ENCODE peak calls at places on chromosomes 5 and 9, in ten cellular contexts. One of them, this sample, is unnamed.

GRCh38 chr5:113150221-113150620 is 173.6 kb downstream of the DCP2 start:
- DNase-seq in lower leg skin: no peak
- DNase-seq in psoas muscle: no peak
- DNase-seq in choroid plexus epithelial cell: no peak
- DNase-seq in fibroblast of pulmonary artery: no peak
- DNase-seq in foreskin fibroblast: no peak
- DNase-seq in dorsolateral prefrontal cortex: no peak
- DNase-seq in fibroblast of lung: no peak
- DNase-seq in adrenal gland: no peak
- DNase-seq in cardiac muscle cell: no peak
- DNase-seq in this sample: no peak

GRCh38 chr9:123642291-123643278 is 286.6 kb downstream of the CRB2 start:
- DNase-seq in lower leg skin: no peak
- DNase-seq in psoas muscle: no peak
- DNase-seq in choroid plexus epithelial cell: peak
- DNase-seq in fibroblast of pulmonary artery: peak
- DNase-seq in foreskin fibroblast: no peak
- DNase-seq in dorsolateral prefrontal cortex: no peak
- DNase-seq in fibroblast of lung: peak
- DNase-seq in adrenal gland: peak
- DNase-seq in cardiac muscle cell: peak
- DNase-seq in this sample: no peak

GRCh38 chr9:116574027-116574679 is 113.0 kb upstream of the TRIM32 start:
- DNase-seq in lower leg skin: no peak
- DNase-seq in psoas muscle: no peak
- DNase-seq in choroid plexus epithelial cell: peak
- DNase-seq in fibroblast of pulmonary artery: peak
- DNase-seq in foreskin fibroblast: no peak
- DNase-seq in dorsolateral prefrontal cortex: no peak
- DNase-seq in fibroblast of lung: no peak
- DNase-seq in adrenal gland: no peak
- DNase-seq in cardiac muscle cell: peak
- DNase-seq in this sample: no peak

GRCh38 chr9:116499986-116500871 is 186.9 kb upstream of the TRIM32 start:
- DNase-seq in lower leg skin: no peak
- DNase-seq in psoas muscle: no peak
- DNase-seq in choroid plexus epithelial cell: peak
- DNase-seq in fibroblast of pulmonary artery: peak
- DNase-seq in foreskin fibroblast: peak
- DNase-seq in dorsolateral prefrontal cortex: no peak
- DNase-seq in fibroblast of lung: peak
- DNase-seq in adrenal gland: no peak
- DNase-seq in cardiac muscle cell: peak
- DNase-seq in this sample: no peak

GRCh38 chr5:1827410-1828397 is 26.5 kb downstream of the NDUFS6 start:
- DNase-seq in lower leg skin: no peak
- DNase-seq in psoas muscle: peak
- DNase-seq in choroid plexus epithelial cell: no peak
- DNase-seq in fibroblast of pulmonary artery: no peak
- DNase-seq in foreskin fibroblast: no peak
- DNase-seq in dorsolateral prefrontal cortex: peak
- DNase-seq in fibroblast of lung: no peak
- DNase-seq in adrenal gland: no peak
- DNase-seq in cardiac muscle cell: peak
- DNase-seq in this sample: no peak

GRCh38 chr9:122347348-122348287 is 23.2 kb upstream of the PTGS1 start:
- DNase-seq in lower leg skin: no peak
- DNase-seq in psoas muscle: no peak
- DNase-seq in choroid plexus epithelial cell: peak
- DNase-seq in fibroblast of pulmonary artery: peak
- DNase-seq in foreskin fibroblast: no peak
- DNase-seq in dorsolateral prefrontal cortex: no peak
- DNase-seq in fibroblast of lung: no peak
- DNase-seq in adrenal gland: no peak
- DNase-seq in cardiac muscle cell: peak
- DNase-seq in this sample: no peak

GRCh38 chr9:110669439-110669838 is 848 bp downstream of the MUSK start:
- DNase-seq in lower leg skin: no peak
- DNase-seq in psoas muscle: no peak
- DNase-seq in choroid plexus epithelial cell: peak
- DNase-seq in fibroblast of pulmonary artery: peak
- DNase-seq in foreskin fibroblast: no peak
- DNase-seq in dorsolateral prefrontal cortex: no peak
- DNase-seq in fibroblast of lung: no peak
- DNase-seq in adrenal gland: no peak
- DNase-seq in cardiac muscle cell: peak
- DNase-seq in this sample: no peak

GRCh38 chr5:94174748-94175411 is 433.5 kb upstream of the POU5F2 start:
- DNase-seq in lower leg skin: no peak
- DNase-seq in psoas muscle: no peak
- DNase-seq in choroid plexus epithelial cell: peak
- DNase-seq in fibroblast of pulmonary artery: peak
- DNase-seq in foreskin fibroblast: peak
- DNase-seq in dorsolateral prefrontal cortex: no peak
- DNase-seq in fibroblast of lung: peak
- DNase-seq in adrenal gland: no peak
- DNase-seq in cardiac muscle cell: peak
- DNase-seq in this sample: no peak

GRCh38 chr5:54162184-54162583 is 148.2 kb downstream of the ARL15 start:
- DNase-seq in lower leg skin: no peak
- DNase-seq in psoas muscle: no peak
- DNase-seq in choroid plexus epithelial cell: no peak
- DNase-seq in fibroblast of pulmonary artery: no peak
- DNase-seq in foreskin fibroblast: no peak
- DNase-seq in dorsolateral prefrontal cortex: no peak
- DNase-seq in fibroblast of lung: no peak
- DNase-seq in adrenal gland: no peak
- DNase-seq in cardiac muscle cell: no peak
- DNase-seq in this sample: no peak

GRCh38 chr5:129161830-129162229 is 67.3 kb downstream of the ISOC1 start:
- DNase-seq in lower leg skin: no peak
- DNase-seq in psoas muscle: no peak
- DNase-seq in choroid plexus epithelial cell: no peak
- DNase-seq in fibroblast of pulmonary artery: no peak
- DNase-seq in foreskin fibroblast: no peak
- DNase-seq in dorsolateral prefrontal cortex: no peak
- DNase-seq in fibroblast of lung: no peak
- DNase-seq in adrenal gland: no peak
- DNase-seq in cardiac muscle cell: no peak
- DNase-seq in this sample: no peak

GRCh38 chr9:132857031-132857430 is 21.1 kb downstream of the AK8 start:
- DNase-seq in lower leg skin: peak
- DNase-seq in psoas muscle: peak
- DNase-seq in choroid plexus epithelial cell: peak
- DNase-seq in fibroblast of pulmonary artery: peak
- DNase-seq in foreskin fibroblast: peak
- DNase-seq in dorsolateral prefrontal cortex: no peak
- DNase-seq in fibroblast of lung: peak
- DNase-seq in adrenal gland: peak
- DNase-seq in cardiac muscle cell: peak
- DNase-seq in this sample: no peak

GRCh38 chr5:7961540-7961939 is 92.6 kb downstream of the MTRR start:
- DNase-seq in lower leg skin: no peak
- DNase-seq in psoas muscle: no peak
- DNase-seq in choroid plexus epithelial cell: no peak
- DNase-seq in fibroblast of pulmonary artery: no peak
- DNase-seq in foreskin fibroblast: no peak
- DNase-seq in dorsolateral prefrontal cortex: no peak
- DNase-seq in fibroblast of lung: no peak
- DNase-seq in adrenal gland: no peak
- DNase-seq in cardiac muscle cell: no peak
- DNase-seq in this sample: no peak

GRCh38 chr5:93164690-93165089 is 416.3 kb downstream of the NR2F1-AS1 start:
- DNase-seq in lower leg skin: no peak
- DNase-seq in psoas muscle: no peak
- DNase-seq in choroid plexus epithelial cell: peak
- DNase-seq in fibroblast of pulmonary artery: peak
- DNase-seq in foreskin fibroblast: peak
- DNase-seq in dorsolateral prefrontal cortex: no peak
- DNase-seq in fibroblast of lung: peak
- DNase-seq in adrenal gland: peak
- DNase-seq in cardiac muscle cell: peak
- DNase-seq in this sample: no peak

GRCh38 chr5:38473008-38473407 is 83.4 kb downstream of the LIFR start:
- DNase-seq in lower leg skin: no peak
- DNase-seq in psoas muscle: no peak
- DNase-seq in choroid plexus epithelial cell: peak
- DNase-seq in fibroblast of pulmonary artery: no peak
- DNase-seq in foreskin fibroblast: no peak
- DNase-seq in dorsolateral prefrontal cortex: no peak
- DNase-seq in fibroblast of lung: no peak
- DNase-seq in adrenal gland: no peak
- DNase-seq in cardiac muscle cell: no peak
- DNase-seq in this sample: no peak

GRCh38 chr9:652896-653295 is 188.6 kb upstream of the DMRT1 start:
- DNase-seq in lower leg skin: no peak
- DNase-seq in psoas muscle: peak
- DNase-seq in choroid plexus epithelial cell: peak
- DNase-seq in fibroblast of pulmonary artery: peak
- DNase-seq in foreskin fibroblast: no peak
- DNase-seq in dorsolateral prefrontal cortex: no peak
- DNase-seq in fibroblast of lung: peak
- DNase-seq in adrenal gland: peak
- DNase-seq in cardiac muscle cell: peak
- DNase-seq in this sample: no peak

GRCh38 chr5:45411971-45412612 is 284.1 kb downstream of the HCN1 start:
- DNase-seq in lower leg skin: no peak
- DNase-seq in psoas muscle: no peak
- DNase-seq in choroid plexus epithelial cell: peak
- DNase-seq in fibroblast of pulmonary artery: peak
- DNase-seq in foreskin fibroblast: peak
- DNase-seq in dorsolateral prefrontal cortex: no peak
- DNase-seq in fibroblast of lung: peak
- DNase-seq in adrenal gland: no peak
- DNase-seq in cardiac muscle cell: no peak
- DNase-seq in this sample: no peak

GRCh38 chr9:32867601-32868204 is 84.4 kb downstream of the TMEM215 start:
- DNase-seq in lower leg skin: no peak
- DNase-seq in psoas muscle: peak
- DNase-seq in choroid plexus epithelial cell: no peak
- DNase-seq in fibroblast of pulmonary artery: no peak
- DNase-seq in foreskin fibroblast: no peak
- DNase-seq in dorsolateral prefrontal cortex: no peak
- DNase-seq in fibroblast of lung: no peak
- DNase-seq in adrenal gland: no peak
- DNase-seq in cardiac muscle cell: no peak
- DNase-seq in this sample: no peak

GRCh38 chr5:75513841-75514240 is 2.1 kb downstream of the POLK start:
- DNase-seq in lower leg skin: no peak
- DNase-seq in psoas muscle: no peak
- DNase-seq in choroid plexus epithelial cell: no peak
- DNase-seq in fibroblast of pulmonary artery: no peak
- DNase-seq in foreskin fibroblast: no peak
- DNase-seq in dorsolateral prefrontal cortex: no peak
- DNase-seq in fibroblast of lung: no peak
- DNase-seq in adrenal gland: no peak
- DNase-seq in cardiac muscle cell: no peak
- DNase-seq in this sample: no peak

GRCh38 chr5:127838661-127839060 is 135.5 kb downstream of the CCDC192 start:
- DNase-seq in lower leg skin: no peak
- DNase-seq in psoas muscle: no peak
- DNase-seq in choroid plexus epithelial cell: peak
- DNase-seq in fibroblast of pulmonary artery: peak
- DNase-seq in foreskin fibroblast: peak
- DNase-seq in dorsolateral prefrontal cortex: no peak
- DNase-seq in fibroblast of lung: peak
- DNase-seq in adrenal gland: no peak
- DNase-seq in cardiac muscle cell: peak
- DNase-seq in this sample: no peak

GRCh38 chr5:78562719-78563330 is 85.7 kb downstream of the LHFPL2 start:
- DNase-seq in lower leg skin: no peak
- DNase-seq in psoas muscle: no peak
- DNase-seq in choroid plexus epithelial cell: no peak
- DNase-seq in fibroblast of pulmonary artery: no peak
- DNase-seq in foreskin fibroblast: no peak
- DNase-seq in dorsolateral prefrontal cortex: no peak
- DNase-seq in fibroblast of lung: no peak
- DNase-seq in adrenal gland: no peak
- DNase-seq in cardiac muscle cell: no peak
- DNase-seq in this sample: no peak
- H3K4me3 ChIP-seq in lower leg skin: no peak
- H3K4me3 ChIP-seq in psoas muscle: no peak
- H3K4me3 ChIP-seq in choroid plexus epithelial cell: no peak
- H3K4me3 ChIP-seq in fibroblast of pulmonary artery: no peak
- H3K4me3 ChIP-seq in foreskin fibroblast: no peak
- H3K4me3 ChIP-seq in dorsolateral prefrontal cortex: no peak
- H3K4me3 ChIP-seq in fibroblast of lung: no peak
- H3K4me3 ChIP-seq in adrenal gland: no peak
- H3K4me3 ChIP-seq in cardiac muscle cell: no peak
- H3K4me3 ChIP-seq in this sample: no peak

GRCh38 chr5:82109013-82109412 is 137.2 kb downstream of the ATG10 start:
- DNase-seq in lower leg skin: no peak
- DNase-seq in psoas muscle: no peak
- DNase-seq in choroid plexus epithelial cell: no peak
- DNase-seq in fibroblast of pulmonary artery: no peak
- DNase-seq in foreskin fibroblast: no peak
- DNase-seq in dorsolateral prefrontal cortex: no peak
- DNase-seq in fibroblast of lung: no peak
- DNase-seq in adrenal gland: no peak
- DNase-seq in cardiac muscle cell: no peak
- DNase-seq in this sample: no peak
- TF ChIP-seq CTCF in lower leg skin: no peak
- TF ChIP-seq CTCF in psoas muscle: no peak
- TF ChIP-seq CTCF in choroid plexus epithelial cell: no peak
- TF ChIP-seq CTCF in fibroblast of pulmonary artery: no peak
- TF ChIP-seq CTCF in foreskin fibroblast: no peak
- TF ChIP-seq CTCF in dorsolateral prefrontal cortex: no peak
- TF ChIP-seq CTCF in fibroblast of lung: no peak
- TF ChIP-seq CTCF in adrenal gland: no peak
- TF ChIP-seq CTCF in cardiac muscle cell: no peak
- TF ChIP-seq CTCF in this sample: no peak

GRCh38 chr5:95808686-95809413 is 13.7 kb downstream of the GLRX start:
- DNase-seq in lower leg skin: peak
- DNase-seq in psoas muscle: peak
- DNase-seq in choroid plexus epithelial cell: peak
- DNase-seq in fibroblast of pulmonary artery: peak
- DNase-seq in foreskin fibroblast: peak
- DNase-seq in dorsolateral prefrontal cortex: no peak
- DNase-seq in fibroblast of lung: peak
- DNase-seq in adrenal gland: peak
- DNase-seq in cardiac muscle cell: peak
- DNase-seq in this sample: peak
- H3K4me3 ChIP-seq in lower leg skin: no peak
- H3K4me3 ChIP-seq in psoas muscle: peak
- H3K4me3 ChIP-seq in choroid plexus epithelial cell: no peak
- H3K4me3 ChIP-seq in fibroblast of pulmonary artery: no peak
- H3K4me3 ChIP-seq in foreskin fibroblast: no peak
- H3K4me3 ChIP-seq in dorsolateral prefrontal cortex: no peak
- H3K4me3 ChIP-seq in fibroblast of lung: no peak
- H3K4me3 ChIP-seq in adrenal gland: no peak
- H3K4me3 ChIP-seq in cardiac muscle cell: no peak
- H3K4me3 ChIP-seq in this sample: peak

DNA sequence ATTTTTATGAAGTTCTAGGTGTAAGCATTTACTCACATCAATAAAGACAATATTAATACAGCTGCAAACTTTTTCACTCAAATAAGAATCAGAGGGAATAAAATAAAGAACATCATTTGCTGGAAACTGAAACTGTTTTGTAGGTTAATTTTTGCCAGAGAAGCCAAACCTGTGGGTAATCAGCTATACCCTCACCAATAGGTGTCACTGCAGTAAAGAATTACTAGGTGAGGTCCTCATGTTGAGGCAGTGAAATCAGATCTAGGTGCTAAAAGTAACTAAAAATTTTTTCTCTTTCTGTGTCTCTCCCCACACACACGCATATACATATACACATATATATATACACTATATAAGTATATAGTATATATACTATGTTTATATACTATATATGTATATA is 1016.3 kb upstream of the SEMA6A start:
- DNase-seq in lower leg skin: no peak
- DNase-seq in psoas muscle: no peak
- DNase-seq in choroid plexus epithelial cell: peak
- DNase-seq in fibroblast of pulmonary artery: peak
- DNase-seq in foreskin fibroblast: no peak
- DNase-seq in dorsolateral prefrontal cortex: no peak
- DNase-seq in fibroblast of lung: peak
- DNase-seq in adrenal gland: no peak
- DNase-seq in cardiac muscle cell: peak
- DNase-seq in this sample: no peak
- TF ChIP-seq CTCF in lower leg skin: no peak
- TF ChIP-seq CTCF in psoas muscle: peak
- TF ChIP-seq CTCF in choroid plexus epithelial cell: peak
- TF ChIP-seq CTCF in fibroblast of pulmonary artery: peak
- TF ChIP-seq CTCF in foreskin fibroblast: peak
- TF ChIP-seq CTCF in dorsolateral prefrontal cortex: peak
- TF ChIP-seq CTCF in fibroblast of lung: no peak
- TF ChIP-seq CTCF in adrenal gland: peak
- TF ChIP-seq CTCF in cardiac muscle cell: peak
- TF ChIP-seq CTCF in this sample: peak